ENCODE peak calls at places on chromosomes 12 and 14, in seven cellular contexts. M, Q, W, F, R, Y and U are unnamed samples. For H3K9me3, the result is how much of the 10 kb centered on the place peaks cover.

GRCh38 chr14:85575617-85575898 is 45.6 kb downstream of the FLRT2 start:
- DNase-seq in W (no peak), Q (no peak), R (no peak), M (no peak), F (no peak), Y (no peak), U (no peak)

GRCh38 chr12:132483208-132483607 is 6.7 kb upstream of the FBRSL1 start:
- DNase-seq in R (no peak), F (no peak), M (no peak), Q (no peak), W (no peak), Y (no peak), U (no peak)

GRCh38 chr12:6063379-6063735 is 61.1 kb downstream of the VWF start:
- DNase-seq in M (no peak), Q (no peak), F (no peak), Y (no peak), R (no peak), W (no peak), U (no peak)

GRCh38 chr12:57835366-57836288 is 10.9 kb downstream of the CTDSP2 start:
- DNase-seq in W (no peak), R (no peak), Q (no peak), F (no peak), M (no peak), Y (no peak), U (no peak)

GRCh38 chr12:105995986-105996385 is 142.8 kb downstream of the NUAK1 start:
- DNase-seq in F (no peak), R (no peak), Q (no peak), W (no peak), Y (no peak), M (no peak), U (no peak)

GRCh38 chr12:51198568-51199400 is 19.1 kb downstream of the POU6F1 start:
- DNase-seq in R (no peak), F (no peak), Y (no peak), M (no peak), W (no peak), Q (no peak), U (peak)

GRCh38 chr12:111352300-111352993 is 16.4 kb downstream of the PHETA1 start:
- DNase-seq in R (no peak), Q (no peak), W (no peak), F (no peak), Y (no peak), M (no peak), U (no peak)

GRCh38 chr14:76780875-76781647 is 19.8 kb downstream of the VASH1 start:
- DNase-seq in Y (no peak), M (peak), F (no peak), W (peak), Q (no peak), R (no peak), U (no peak)

GRCh38 chr12:130796985-130797686 is 41.9 kb downstream of the STX2 start:
- DNase-seq in W (no peak), Y (no peak), R (no peak), M (no peak), F (no peak), Q (no peak), U (no peak)

GRCh38 chr14:75361751-75362433 is 65.9 kb upstream of the JDP2 start:
- DNase-seq in Y (no peak), R (no peak), F (peak), W (peak), Q (no peak), M (no peak), U (no peak)

GRCh38 chr12:15444523-15444922 is 122.2 kb downstream of the PTPRO start:
- DNase-seq in Y (no peak), Q (no peak), W (no peak), R (no peak), M (no peak), F (no peak), U (no peak)

GRCh38 chr14:73903028-73903427 is 16.4 kb downstream of the ZNF410 start:
- DNase-seq in W (no peak), Q (no peak), F (no peak), Y (no peak), R (no peak), M (no peak), U (no peak)

GRCh38 chr12:75727577-75727976 is 216.2 kb upstream of the KRR1 start:
- DNase-seq in M (no peak), R (no peak), Q (no peak), W (no peak), F (no peak), Y (no peak), U (peak)

GRCh38 chr14:58367296-58367695 is 28.4 kb upstream of the TOMM20L start:
- DNase-seq in Q (no peak), M (no peak), F (no peak), W (no peak), Y (no peak), R (peak), U (no peak)

GRCh38 chr14:58362798-58363412 is 32.8 kb upstream of the TOMM20L start:
- DNase-seq in R (peak), Y (no peak), Q (no peak), W (peak), M (no peak), F (no peak), U (peak)
- TF ChIP-seq CTCF in R (peak), Y (no peak), Q (no peak), W (no peak), M (no peak), F (peak), U (peak)

DNA sequence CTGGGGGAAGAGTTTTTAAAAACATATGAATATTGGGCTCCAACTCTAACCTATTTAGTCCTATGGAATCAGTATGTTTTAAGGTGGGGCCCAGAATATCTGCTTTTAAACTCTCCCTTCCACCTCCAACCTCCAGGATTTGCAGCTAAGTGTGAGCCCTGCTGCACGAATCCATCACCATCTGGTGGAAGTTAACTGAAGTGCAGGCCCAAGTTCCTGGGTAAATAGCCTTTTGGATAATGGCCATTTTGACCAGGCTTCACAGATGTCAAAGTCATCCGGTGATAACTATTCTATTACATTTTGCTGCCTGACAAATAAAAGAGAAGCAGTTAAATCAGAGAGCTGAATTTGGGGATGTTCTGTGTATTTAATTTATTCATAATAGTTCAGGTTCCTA is 58.1 kb upstream of the RMST start:
- DNase-seq in Q (no peak), Y (no peak), W (peak), F (no peak), R (peak), M (peak), U (peak)
- H3K9me3 ChIP-seq in Q (under half), Y (under half), W (under half), F (under half), R (under half), M (under half), U (under half)

DNA sequence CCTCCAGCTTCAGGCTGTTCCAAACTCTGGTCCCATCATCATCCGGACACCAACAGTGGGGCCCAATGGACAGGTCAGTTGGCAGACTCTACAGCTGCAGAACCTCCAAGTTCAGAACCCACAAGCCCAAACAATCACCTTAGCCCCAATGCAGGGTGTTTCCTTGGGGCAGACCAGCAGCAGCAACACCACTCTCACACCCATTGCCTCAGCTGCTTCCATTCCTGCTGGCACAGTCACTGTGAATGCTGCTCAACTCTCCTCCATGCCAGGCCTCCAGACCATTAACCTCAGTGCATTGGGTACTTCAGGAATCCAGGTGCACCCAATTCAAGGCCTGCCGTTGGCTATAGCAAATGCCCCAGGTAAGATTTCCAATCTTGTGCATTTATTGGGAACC is 3.3 kb downstream of the SP1 start:
- DNase-seq in W (no peak), F (no peak), Q (no peak), M (no peak), R (no peak), Y (no peak), U (no peak)
- H3K4me3 ChIP-seq in W (peak), F (peak), Q (peak), M (peak), R (no peak), Y (peak), U (no peak)

DNA sequence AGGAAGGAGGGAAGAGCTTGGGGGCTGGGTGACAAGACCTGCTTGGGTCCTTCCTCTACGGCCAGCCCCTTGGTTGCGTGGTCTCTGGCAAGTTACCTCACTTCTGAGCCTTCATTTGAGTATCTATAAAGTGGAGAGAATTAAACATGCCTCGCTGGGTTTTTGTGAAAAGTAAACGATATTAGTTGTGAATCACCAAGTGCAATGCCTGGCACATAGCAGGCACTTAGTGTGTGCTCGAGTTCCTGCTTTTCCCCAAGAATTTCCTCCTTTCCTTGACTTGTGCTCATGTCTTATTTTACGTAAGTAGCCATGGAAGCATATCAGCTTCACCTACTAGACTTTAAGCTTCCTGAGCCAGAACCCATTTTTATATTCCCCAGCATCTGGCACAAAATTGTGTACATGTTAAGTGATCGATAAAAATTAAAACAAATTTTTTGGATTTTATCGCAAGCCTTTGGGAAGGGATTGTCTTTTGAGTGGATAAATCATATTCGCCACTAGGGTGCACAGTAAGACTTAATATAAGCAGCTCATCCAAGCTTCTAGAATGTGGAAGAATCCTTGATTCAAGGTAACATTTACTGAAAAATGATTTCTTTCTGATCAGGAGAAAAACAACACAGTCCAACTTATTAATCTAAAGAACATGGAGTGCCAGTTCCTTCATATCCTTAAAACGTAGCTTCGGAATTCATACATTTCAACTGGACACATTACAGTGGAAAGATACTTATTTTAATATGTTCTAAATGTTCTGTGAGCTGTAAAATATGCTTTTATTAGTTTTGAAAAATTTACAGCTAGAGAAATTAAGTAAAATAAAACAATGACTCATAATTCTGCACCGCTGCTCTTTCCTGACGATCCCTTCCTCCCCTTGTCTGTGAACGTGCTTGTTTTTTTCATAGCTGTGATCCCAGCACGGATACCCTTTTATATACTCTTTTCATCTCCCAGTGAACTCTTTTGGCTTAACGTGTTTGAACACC is 62.0 kb downstream of the SLC25A47 start:
- DNase-seq in R (peak), Q (no peak), F (no peak), M (no peak), W (peak), Y (no peak), U (peak)
- TF ChIP-seq CTCF in R (peak), Q (no peak), F (peak), M (no peak), W (peak), Y (peak), U (peak)

GRCh38 chr12:56804169-56804568 is 41.0 kb downstream of the HSD17B6 start:
- DNase-seq in F (no peak), W (no peak), M (no peak), Q (no peak), Y (no peak), R (no peak), U (no peak)

GRCh38 chr12:56804684-56805083 is 41.6 kb downstream of the HSD17B6 start:
- DNase-seq in Q (no peak), F (no peak), R (no peak), W (no peak), Y (no peak), M (no peak), U (no peak)

GRCh38 chr12:56806303-56806702 is 43.2 kb downstream of the HSD17B6 start:
- DNase-seq in Y (no peak), W (no peak), F (no peak), R (no peak), Q (no peak), M (no peak), U (no peak)

GRCh38 chr12:56803750-56804149 is 40.6 kb downstream of the HSD17B6 start:
- DNase-seq in Y (no peak), F (peak), W (no peak), R (no peak), M (no peak), Q (peak), U (no peak)

GRCh38 chr12:56805282-56805855 is 42.2 kb downstream of the HSD17B6 start:
- DNase-seq in W (no peak), Y (no peak), R (no peak), Q (no peak), M (no peak), F (no peak), U (no peak)
- H3K9me3 ChIP-seq in W (under half), Y (under half), R (under half), Q (under half), M (under half), F (under half), U (under half)

DNA sequence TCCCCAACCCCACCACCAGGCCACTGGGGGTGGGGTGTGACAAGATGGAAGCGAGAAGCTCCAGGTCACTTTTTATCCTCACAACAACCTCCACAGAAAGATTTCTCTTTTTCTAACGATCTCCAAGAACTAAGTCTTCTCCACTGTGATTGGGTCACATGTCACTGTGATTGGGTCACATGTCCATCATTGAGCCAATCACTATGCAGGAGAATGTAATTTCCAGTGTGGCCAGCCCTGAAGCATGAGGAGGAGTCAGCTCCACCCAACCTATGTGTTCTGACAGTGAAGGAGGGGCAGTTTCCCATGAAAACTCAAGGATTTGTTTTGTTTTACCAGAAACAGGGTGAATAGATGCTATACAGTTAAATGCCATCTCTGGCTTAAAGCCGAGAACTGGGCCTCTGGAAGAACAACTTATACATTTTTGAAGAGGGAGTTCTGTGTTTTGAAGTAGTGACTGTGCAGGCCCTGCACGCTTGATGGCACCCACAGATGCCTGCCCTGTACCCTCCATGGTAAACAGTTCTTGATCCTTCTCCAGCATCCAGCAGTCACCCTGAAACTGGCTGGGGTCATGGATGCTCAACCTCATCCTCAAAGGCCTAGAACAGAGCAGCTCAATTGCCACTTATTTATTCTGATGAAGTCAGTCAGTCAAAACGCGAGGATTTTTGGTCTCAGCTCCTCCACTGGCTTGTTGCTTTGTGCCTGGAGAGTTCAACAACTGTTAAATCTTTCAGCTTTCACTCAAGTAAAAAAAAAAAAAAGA is 180.5 kb upstream of the BMP4 start:
- DNase-seq in Q (no peak), M (no peak), F (no peak), W (no peak), R (no peak), Y (no peak), U (no peak)
- H3K4me3 ChIP-seq in Q (no peak), M (no peak), F (no peak), W (no peak), R (no peak), Y (no peak), U (no peak)